ENCODE peak calls at places on chromosome 7, in ten cellular contexts. P is keratinocyte; Z is IMR-90; N is anterior cingulate cortex; Q is RPMI7951; C is small intestine; R is mucosa of gallbladder; W is stimulated activated CD8-positive, alpha-beta memory T cell treated with anti-CD3 and anti-CD28 coated beads, Interleukin-4, amount 100 ng/mL, for 24 hours; T is sigmoid colon; V is NCI-H1694 treated with DMSO at 0.1 percent for 48 hours. E is an unnamed sample.

GRCh38 chr7:155559519-155560108 is 13.3 kb upstream of the CNPY1 start:
- DNase-seq in P (no peak), W (no peak), T (no peak), Q (no peak), N (no peak), C (no peak), V (no peak), R (no peak), Z (no peak), E (no peak)

GRCh38 chr7:151817981-151818673 is 58.8 kb downstream of the PRKAG2 start:
- DNase-seq in W (no peak), Q (no peak), P (no peak), T (no peak), C (no peak), V (no peak), R (no peak), N (no peak), Z (no peak), E (no peak)

GRCh38 chr7:142478479-142479220 is 220.8 kb upstream of the PRSS58 start:
- DNase-seq in V (peak; percentile 3), W (no peak), R (peak; percentile 39), Q (peak; percentile 73), P (no peak), C (peak; percentile 59), T (no peak), Z (peak; percentile 64), N (no peak), E (peak; percentile 33)

GRCh38 chr7:34939175-34939574 is 98.1 kb downstream of the DPY19L1 start:
- DNase-seq in Q (peak; percentile 68), R (no peak), C (no peak), W (no peak), Z (peak; percentile 94), N (no peak), V (no peak), T (no peak), P (no peak), E (no peak)

GRCh38 chr7:74501298-74501697 is 47.6 kb downstream of the GTF2IRD1 start:
- DNase-seq in Z (no peak), W (no peak), T (peak; percentile 87), Q (no peak), R (peak; percentile 75), V (no peak), P (no peak), C (no peak), N (peak; percentile 53), E (peak; percentile 49)

GRCh38 chr7:133345690-133346421 is 93.0 kb downstream of the EXOC4 start:
- DNase-seq in V (no peak), N (no peak), C (no peak), R (no peak), T (no peak), Q (no peak), Z (no peak), W (no peak), P (no peak), E (no peak)

GRCh38 chr7:5528071-5528814 is 104.6 kb upstream of the TNRC18 start:
- DNase-seq in W (no peak), T (peak; percentile 81), Z (peak; percentile 36), P (no peak), R (peak; percentile 46), V (no peak), Q (peak; percentile 71), C (peak; percentile 37), N (no peak), E (no peak)

GRCh38 chr7:39488467-39489393 is 77.5 kb upstream of the YAE1 start:
- DNase-seq in P (no peak), V (no peak), R (no peak), W (no peak), C (no peak), N (no peak), Z (no peak), Q (no peak), T (no peak), E (no peak)

GRCh38 chr7:28354601-28355062 is 57.7 kb upstream of the CREB5 start:
- DNase-seq in P (peak; percentile 77), R (no peak), V (no peak), Z (peak; percentile 99), Q (peak; percentile 100), N (no peak), W (no peak), T (no peak), C (no peak), E (no peak)

GRCh38 chr7:55251911-55252310 is 113.2 kb upstream of the LANCL2 start:
- DNase-seq in V (no peak), Z (no peak), W (no peak), R (no peak), C (no peak), N (no peak), Q (no peak), P (no peak), T (no peak), E (no peak)

GRCh38 chr7:11833431-11833830 is 1.4 kb upstream of the THSD7A start:
- DNase-seq in T (no peak), Q (no peak), R (no peak), C (no peak), Z (no peak), N (no peak), W (no peak), P (no peak), V (no peak), E (no peak)